ENCODE peak calls at places on chromosomes 2 and 18, in eight cellular contexts. One of them, this sample, is unnamed.

GRCh38 chr2:47016172-47016913 is 100.7 kb upstream of the MCFD2 start:
- DNase-seq in GM23338: peak; percentile 57
- DNase-seq in transverse colon: peak; percentile 19
- DNase-seq in SK-N-SH: no peak
- DNase-seq in GM12891: no peak
- DNase-seq in stomach: no peak
- DNase-seq in suprapubic skin: no peak
- DNase-seq in HL-60: peak; percentile 44
- DNase-seq in this sample: peak; percentile 46

GRCh38 chr18:58993260-58993659 is 128.6 kb downstream of the ZNF532 start:
- DNase-seq in stomach: no peak
- DNase-seq in GM23338: no peak
- DNase-seq in suprapubic skin: no peak
- DNase-seq in transverse colon: no peak
- DNase-seq in GM12891: no peak
- DNase-seq in SK-N-SH: no peak
- DNase-seq in HL-60: no peak
- DNase-seq in this sample: no peak

GRCh38 chr2:200077210-200077650 is 121.8 kb downstream of the MAIP1 start:
- DNase-seq in GM12891: no peak
- DNase-seq in SK-N-SH: no peak
- DNase-seq in stomach: no peak
- DNase-seq in suprapubic skin: no peak
- DNase-seq in GM23338: no peak
- DNase-seq in transverse colon: no peak
- DNase-seq in HL-60: no peak
- DNase-seq in this sample: no peak

GRCh38 chr2:208222351-208222750 is 32.5 kb downstream of the IDH1 start:
- DNase-seq in HL-60: no peak
- DNase-seq in transverse colon: no peak
- DNase-seq in stomach: no peak
- DNase-seq in GM12891: no peak
- DNase-seq in GM23338: no peak
- DNase-seq in SK-N-SH: no peak
- DNase-seq in suprapubic skin: no peak
- DNase-seq in this sample: no peak

GRCh38 chr2:146321175-146321574 is 1523.7 kb upstream of the ACVR2A start:
- DNase-seq in stomach: no peak
- DNase-seq in HL-60: no peak
- DNase-seq in GM23338: peak; percentile 1
- DNase-seq in transverse colon: no peak
- DNase-seq in GM12891: no peak
- DNase-seq in SK-N-SH: no peak
- DNase-seq in suprapubic skin: no peak
- DNase-seq in this sample: no peak

GRCh38 chr2:216803803-216804202 is 56.1 kb downstream of the TNP1 start:
- DNase-seq in SK-N-SH: no peak
- DNase-seq in transverse colon: no peak
- DNase-seq in GM12891: no peak
- DNase-seq in GM23338: no peak
- DNase-seq in HL-60: no peak
- DNase-seq in stomach: no peak
- DNase-seq in suprapubic skin: no peak
- DNase-seq in this sample: no peak

GRCh38 chr2:183780072-183780471 is 655.8 kb downstream of the NUP35 start:
- DNase-seq in transverse colon: no peak
- DNase-seq in GM12891: no peak
- DNase-seq in GM23338: no peak
- DNase-seq in suprapubic skin: no peak
- DNase-seq in SK-N-SH: no peak
- DNase-seq in stomach: no peak
- DNase-seq in HL-60: no peak
- DNase-seq in this sample: no peak

GRCh38 chr2:232416521-232417470 is 10.2 kb downstream of the ALPG start:
- DNase-seq in transverse colon: no peak
- DNase-seq in GM12891: no peak
- DNase-seq in SK-N-SH: peak; percentile 16
- DNase-seq in suprapubic skin: no peak
- DNase-seq in GM23338: no peak
- DNase-seq in stomach: no peak
- DNase-seq in HL-60: no peak
- DNase-seq in this sample: no peak

DNA sequence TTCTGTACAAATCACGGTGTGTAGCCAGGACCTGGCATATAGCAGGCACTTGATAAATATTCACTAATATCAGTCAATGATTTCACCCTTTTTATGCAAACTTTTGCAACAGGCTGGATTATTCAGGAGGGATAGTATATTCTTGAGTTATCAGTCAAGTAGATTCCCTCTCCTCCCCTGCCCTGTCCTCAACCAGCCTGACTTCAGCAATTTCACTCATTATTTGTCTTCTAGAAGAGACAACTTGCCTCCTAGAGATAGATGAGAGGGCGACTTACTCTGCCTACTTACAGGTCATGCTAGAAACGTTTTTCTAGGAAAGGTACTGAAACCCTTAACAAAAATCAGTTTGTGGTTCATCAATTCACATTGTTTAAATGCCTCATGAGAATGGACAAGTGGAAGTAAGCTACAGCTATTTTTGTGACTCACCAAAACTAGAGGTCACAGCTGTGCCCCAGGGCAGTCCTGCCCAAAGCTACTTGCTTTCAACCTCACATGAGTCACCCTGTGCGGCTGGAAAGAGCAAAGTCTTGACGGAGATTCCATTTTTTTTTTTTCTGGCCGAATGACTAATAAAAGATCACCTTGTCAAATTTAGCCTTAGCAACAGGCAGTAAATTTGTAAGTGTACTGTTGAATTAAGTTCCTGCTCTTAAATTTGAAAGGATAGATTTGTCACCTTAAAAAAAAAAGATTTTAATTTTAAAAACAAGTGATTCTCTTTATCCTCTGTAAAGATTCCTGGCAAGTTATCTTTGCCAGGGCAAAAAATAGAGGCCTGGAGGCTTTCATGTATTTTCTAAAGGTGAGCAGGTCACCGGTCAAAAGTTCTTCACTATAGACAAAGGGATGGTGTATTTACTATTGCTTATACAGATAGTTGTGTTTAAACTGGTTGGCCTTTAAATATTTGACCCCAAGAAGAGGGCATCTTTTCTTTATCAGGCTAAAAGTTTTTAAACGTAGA is 109.0 kb upstream of the SLC35G4 start:
- DNase-seq in SK-N-SH: no peak
- DNase-seq in HL-60: peak; percentile 1
- DNase-seq in GM12891: no peak
- DNase-seq in transverse colon: no peak
- DNase-seq in GM23338: no peak
- DNase-seq in stomach: no peak
- DNase-seq in suprapubic skin: no peak
- DNase-seq in this sample: no peak
- TF ChIP-seq POLR2AphosphoS5 in SK-N-SH: peak; percentile 16
- TF ChIP-seq POLR2AphosphoS5 in HL-60: no peak
- TF ChIP-seq POLR2AphosphoS5 in GM12891: no peak
- TF ChIP-seq POLR2AphosphoS5 in transverse colon: no peak
- TF ChIP-seq POLR2AphosphoS5 in GM23338: no peak
- TF ChIP-seq POLR2AphosphoS5 in stomach: no peak
- TF ChIP-seq POLR2AphosphoS5 in suprapubic skin: no peak
- TF ChIP-seq POLR2AphosphoS5 in this sample: no peak

GRCh38 chr18:50231621-50232020 is 34.7 kb downstream of the CFAP53 start:
- DNase-seq in stomach: no peak
- DNase-seq in GM23338: no peak
- DNase-seq in suprapubic skin: no peak
- DNase-seq in transverse colon: no peak
- DNase-seq in GM12891: no peak
- DNase-seq in SK-N-SH: no peak
- DNase-seq in HL-60: no peak
- DNase-seq in this sample: no peak

GRCh38 chr18:50232419-50232818 is 33.9 kb downstream of the CFAP53 start:
- DNase-seq in GM23338: peak; percentile 17
- DNase-seq in transverse colon: no peak
- DNase-seq in stomach: no peak
- DNase-seq in suprapubic skin: no peak
- DNase-seq in HL-60: no peak
- DNase-seq in SK-N-SH: no peak
- DNase-seq in GM12891: no peak
- DNase-seq in this sample: no peak
- TF ChIP-seq POLR2AphosphoS5 in GM23338: no peak
- TF ChIP-seq POLR2AphosphoS5 in transverse colon: no peak
- TF ChIP-seq POLR2AphosphoS5 in stomach: no peak
- TF ChIP-seq POLR2AphosphoS5 in suprapubic skin: no peak
- TF ChIP-seq POLR2AphosphoS5 in HL-60: no peak
- TF ChIP-seq POLR2AphosphoS5 in SK-N-SH: no peak
- TF ChIP-seq POLR2AphosphoS5 in GM12891: no peak
- TF ChIP-seq POLR2AphosphoS5 in this sample: no peak

DNA sequence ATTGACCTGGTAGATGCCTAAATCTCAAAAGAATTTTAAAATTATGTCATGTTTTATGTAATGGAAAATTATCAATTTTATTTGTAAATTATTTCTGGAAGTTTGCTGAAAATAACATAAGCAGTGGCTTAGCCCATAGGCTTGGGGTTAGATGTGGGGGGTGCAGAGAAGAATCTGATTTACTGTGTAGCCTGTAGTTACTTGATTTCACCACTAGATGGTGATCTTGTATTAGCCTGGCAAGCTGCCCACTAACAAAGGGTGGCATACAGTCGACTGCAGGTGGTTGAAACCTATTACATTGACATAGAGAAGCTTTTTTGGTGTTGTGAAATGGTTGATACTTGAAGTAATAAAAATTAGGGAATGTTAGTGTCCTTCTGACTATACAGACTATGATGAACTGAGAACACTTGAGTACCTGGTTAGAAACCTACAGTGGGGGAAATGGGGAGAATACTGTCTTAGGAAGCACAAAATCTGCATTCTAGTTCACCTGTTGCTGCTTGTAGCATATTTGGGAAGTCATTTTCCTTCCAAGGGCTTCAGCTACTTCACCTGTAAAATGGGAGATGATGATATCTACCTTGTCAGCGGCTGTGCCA is 191.0 kb upstream of the LHCGR start:
- DNase-seq in suprapubic skin: no peak
- DNase-seq in stomach: peak; percentile 51
- DNase-seq in HL-60: peak; percentile 50
- DNase-seq in SK-N-SH: peak; percentile 60
- DNase-seq in GM12891: peak; percentile 43
- DNase-seq in transverse colon: peak; percentile 20
- DNase-seq in GM23338: peak; percentile 75
- DNase-seq in this sample: peak; percentile 42
- TF ChIP-seq POLR2AphosphoS5 in suprapubic skin: no peak
- TF ChIP-seq POLR2AphosphoS5 in stomach: peak; percentile 72
- TF ChIP-seq POLR2AphosphoS5 in HL-60: no peak
- TF ChIP-seq POLR2AphosphoS5 in SK-N-SH: no peak
- TF ChIP-seq POLR2AphosphoS5 in GM12891: no peak
- TF ChIP-seq POLR2AphosphoS5 in transverse colon: no peak
- TF ChIP-seq POLR2AphosphoS5 in GM23338: no peak
- TF ChIP-seq POLR2AphosphoS5 in this sample: peak; percentile 53

DNA sequence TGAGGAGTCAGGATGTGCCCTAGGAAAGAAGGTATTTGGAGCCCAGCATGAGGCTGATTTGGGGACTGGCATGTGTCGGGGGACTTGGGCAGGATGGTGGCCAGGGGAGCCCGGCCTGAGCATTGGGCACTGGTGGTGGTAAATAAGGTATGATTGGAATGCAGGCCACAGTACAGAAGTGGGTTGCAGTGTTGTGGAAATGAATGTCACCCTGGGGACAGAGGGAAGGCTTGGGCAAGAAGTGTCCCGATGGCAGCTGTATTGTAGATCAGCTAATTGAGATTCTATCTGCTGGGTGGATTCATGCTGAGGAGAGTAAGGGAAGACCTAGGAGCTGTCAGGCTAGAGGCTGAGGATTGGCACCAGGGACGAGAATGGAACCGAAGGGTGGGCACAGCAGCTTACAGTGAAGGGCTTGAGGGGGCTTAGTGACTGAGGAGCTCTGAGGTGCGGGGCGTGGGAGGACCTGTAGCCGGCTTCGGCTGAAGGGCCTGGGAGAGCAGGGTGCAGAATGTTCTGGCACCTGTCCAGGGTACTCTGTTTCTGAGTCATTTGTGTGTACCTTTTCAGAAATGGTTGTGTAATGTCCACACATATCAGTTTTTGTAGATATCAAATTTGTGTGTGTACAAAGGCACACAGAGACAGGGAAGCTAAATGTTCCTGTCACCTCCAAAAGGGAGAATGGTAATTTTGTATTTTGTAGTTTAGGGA is 170.2 kb downstream of the PRKCE start:
- DNase-seq in transverse colon: peak; percentile 69
- DNase-seq in HL-60: no peak
- DNase-seq in GM23338: no peak
- DNase-seq in suprapubic skin: no peak
- DNase-seq in GM12891: no peak
- DNase-seq in SK-N-SH: no peak
- DNase-seq in stomach: peak; percentile 89
- DNase-seq in this sample: peak; percentile 96
- TF ChIP-seq POLR2AphosphoS5 in transverse colon: no peak
- TF ChIP-seq POLR2AphosphoS5 in HL-60: no peak
- TF ChIP-seq POLR2AphosphoS5 in GM23338: no peak
- TF ChIP-seq POLR2AphosphoS5 in suprapubic skin: no peak
- TF ChIP-seq POLR2AphosphoS5 in GM12891: no peak
- TF ChIP-seq POLR2AphosphoS5 in SK-N-SH: no peak
- TF ChIP-seq POLR2AphosphoS5 in stomach: peak; percentile 78
- TF ChIP-seq POLR2AphosphoS5 in this sample: peak; percentile 93

This sample was measured in prostate gland.